ENCODE peak calls at places on chromosomes 2 and 18, in six cellular contexts. P is IMR-90, X is neuronal stem cell, O is H9, B is mesenchymal stem cell, I is H1. Z is an unnamed sample.

GRCh38 chr18:22170421-22171262 is 1.3 kb downstream of the GATA6 start:
- DNase-seq in O (peak; percentile 47), X (no peak), P (peak; percentile 75), I (peak; percentile 71), B (peak; percentile 89), Z (peak; percentile 55)

GRCh38 chr2:36031476-36031875 is 324.1 kb upstream of the CRIM1 start:
- DNase-seq in I (no peak), O (no peak), B (no peak), X (no peak), P (no peak), Z (no peak)

GRCh38 chr2:215845839-215846586 is 167.3 kb downstream of the MREG start:
- DNase-seq in B (no peak), P (no peak), O (no peak), X (no peak), I (no peak), Z (no peak)

GRCh38 chr2:8544786-8545631 is 136.8 kb upstream of the ID2 start:
- DNase-seq in P (peak; percentile 93), B (peak; percentile 89), I (no peak), O (peak; percentile 41), X (no peak), Z (peak; percentile 74)

GRCh38 chr2:138901530-138901929 is 121.3 kb upstream of the NXPH2 start:
- DNase-seq in I (no peak), O (no peak), X (no peak), B (no peak), P (no peak), Z (no peak)

GRCh38 chr2:3467654-3468053 is 51.7 kb downstream of the ADI1 start:
- DNase-seq in P (no peak), B (no peak), I (no peak), X (no peak), O (no peak), Z (no peak)

GRCh38 chr2:14543284-14543683 is 89.2 kb upstream of the LRATD1 start:
- DNase-seq in X (no peak), B (peak; percentile 59), O (no peak), P (peak; percentile 54), I (no peak), Z (peak; percentile 46)

GRCh38 chr2:75476778-75477177 is 84.0 kb downstream of the EVA1A start:
- DNase-seq in X (no peak), P (peak; percentile 59), I (no peak), O (no peak), B (peak; percentile 70), Z (no peak)

GRCh38 chr2:20424300-20425290 is 22.3 kb upstream of the RHOB start:
- DNase-seq in P (peak; percentile 93), B (peak; percentile 97), X (no peak), O (peak; percentile 20), I (no peak), Z (no peak)

GRCh38 chr2:184920451-184920965 is 322.2 kb downstream of the ZNF804A start:
- DNase-seq in X (no peak), I (no peak), P (peak; percentile 9), B (peak; percentile 78), O (no peak), Z (no peak)

GRCh38 chr18:8431036-8431435 is 178.2 kb upstream of the RAB12 start:
- DNase-seq in O (no peak), P (no peak), X (no peak), I (no peak), B (no peak), Z (no peak)

GRCh38 chr18:11105463-11105862 is 43.9 kb downstream of the PIEZO2 start:
- DNase-seq in B (no peak), O (no peak), P (no peak), X (no peak), I (no peak), Z (no peak)

GRCh38 chr2:10028988-10029874 is 14.1 kb upstream of the KLF11 start:
- DNase-seq in I (no peak), X (no peak), O (peak; percentile 68), P (no peak), B (no peak), Z (peak; percentile 55)

GRCh38 chr2:50181212-50181611 is 850.7 kb downstream of the NRXN1 start:
- DNase-seq in I (no peak), P (no peak), X (no peak), B (no peak), O (no peak), Z (peak; percentile 2)

GRCh38 chr2:106115250-106115649 is 78.9 kb downstream of the UXS1 start:
- DNase-seq in P (peak; percentile 77), I (no peak), O (no peak), X (no peak), B (peak; percentile 83), Z (peak; percentile 75)

GRCh38 chr18:38961880-38962279 is 1396.3 kb upstream of the CELF4 start:
- DNase-seq in I (no peak), B (no peak), P (no peak), X (no peak), O (no peak), Z (no peak)

GRCh38 chr2:135451966-135452365 is 79.1 kb downstream of the ZRANB3 start:
- DNase-seq in I (no peak), P (no peak), O (no peak), B (no peak), X (no peak), Z (no peak)

GRCh38 chr2:135457279-135457678 is 73.7 kb downstream of the ZRANB3 start:
- DNase-seq in B (no peak), P (no peak), O (no peak), X (no peak), I (no peak), Z (no peak)

GRCh38 chr2:135456835-135457234 is 74.2 kb downstream of the ZRANB3 start:
- DNase-seq in I (no peak), B (no peak), X (no peak), O (no peak), P (no peak), Z (no peak)

GRCh38 chr2:135456431-135456830 is 74.6 kb downstream of the ZRANB3 start:
- DNase-seq in X (no peak), P (no peak), B (no peak), I (no peak), O (no peak), Z (no peak)

GRCh38 chr2:135454608-135455007 is 76.4 kb downstream of the ZRANB3 start:
- DNase-seq in B (no peak), O (no peak), I (no peak), X (no peak), P (no peak), Z (no peak)
- H3K9me3 ChIP-seq in B (peaks cover 15% of the 10 kb centered on the region), O (peaks cover 8% of the 10 kb centered on the region), I (peaks cover 10% of the 10 kb centered on the region), X (peaks cover 21% of the 10 kb centered on the region), P (peaks cover 3% of the 10 kb centered on the region), Z (peaks cover 4% of the 10 kb centered on the region)

GRCh38 chr2:77046339-77046738 is 475.8 kb downstream of the LRRTM4 start:
- DNase-seq in P (no peak), X (no peak), O (no peak), B (no peak), I (no peak), Z (no peak)
- H4K91ac ChIP-seq in P (no peak overlapping the region), X (no peak overlapping the region), O (no peak overlapping the region), B (no peak overlapping the region), I (no peak overlapping the region), Z (no peak overlapping the region)

GRCh38 chr2:103293266-103293583 is 531.4 kb downstream of the TMEM182 start:
- DNase-seq in P (no peak), I (no peak), O (no peak), X (no peak), B (no peak), Z (no peak)
- H3K9ac ChIP-seq in P (no peak overlapping the region), I (no peak overlapping the region), O (no peak overlapping the region), X (no peak overlapping the region), B (no peak overlapping the region), Z (no peak overlapping the region)

GRCh38 chr2:5020451-5020850 is 671.7 kb upstream of the SOX11 start:
- DNase-seq in I (no peak), P (no peak), B (no peak), O (no peak), X (no peak), Z (no peak)

GRCh38 chr2:5021148-5021547 is 671.0 kb upstream of the SOX11 start:
- DNase-seq in X (no peak), P (no peak), O (no peak), I (no peak), B (no peak), Z (peak; percentile 23)

GRCh38 chr2:5022056-5022455 is 670.1 kb upstream of the SOX11 start:
- DNase-seq in O (no peak), P (no peak), B (no peak), I (no peak), X (no peak), Z (no peak)

GRCh38 chr2:5019324-5019723 is 672.9 kb upstream of the SOX11 start:
- DNase-seq in P (no peak), I (no peak), X (no peak), O (no peak), B (no peak), Z (no peak)
- H3K9me3 ChIP-seq in P (peaks cover 18% of the 10 kb centered on the region), I (peaks cover 11% of the 10 kb centered on the region), X (peaks cover 4% of the 10 kb centered on the region), O (no peaks in the 10 kb centered on the region), B (peaks cover 69% of the 10 kb centered on the region), Z (peaks cover 2% of the 10 kb centered on the region)

GRCh38 chr2:102235042-102235473 is 48.2 kb downstream of the IL1RL2 start:
- DNase-seq in O (no peak), B (no peak), P (peak; percentile 19), X (no peak), I (peak; percentile 34), Z (no peak)

GRCh38 chr2:102236132-102236531 is 49.3 kb downstream of the IL1RL2 start:
- DNase-seq in I (no peak), P (no peak), O (no peak), X (no peak), B (no peak), Z (no peak)

GRCh38 chr2:102233132-102233884 is 46.5 kb downstream of the IL1RL2 start:
- DNase-seq in I (peak; percentile 58), O (peak; percentile 71), B (no peak), P (no peak), X (no peak), Z (no peak)

GRCh38 chr2:102237176-102237575 is 50.4 kb downstream of the IL1RL2 start:
- DNase-seq in O (no peak), P (no peak), X (no peak), I (no peak), B (no peak), Z (no peak)

GRCh38 chr2:102235491-102235890 is 48.7 kb downstream of the IL1RL2 start:
- DNase-seq in P (peak; percentile 29), X (no peak), B (peak; percentile 67), I (peak; percentile 51), O (peak; percentile 55), Z (no peak)
- H4K91ac ChIP-seq in P (peak overlapping the region; percentile 51), X (no peak overlapping the region), B (peak overlapping the region; percentile 77), I (no peak overlapping the region), O (no peak overlapping the region), Z (no peak overlapping the region)